ENCODE peak calls at places on chromosomes 16 and 17, in five cellular contexts. W is GM12878, Y is NT2/D1, F is H1, D is HepG2. V is an unnamed sample.

GRCh38 chr16:75580-76501 is 2.2 kb upstream of the MPG start:
- DNase-seq in W (no peak), Y (no peak), F (no peak), D (peak; percentile 82), V (no peak)

GRCh38 chr16:57809276-57809793 is 7.0 kb upstream of the KIFC3 start:
- DNase-seq in W (no peak), Y (no peak), F (no peak), D (no peak), V (no peak)

GRCh38 chr16:87145181-87146176 is 171.7 kb downstream of the C16orf95 start:
- DNase-seq in W (no peak), Y (no peak), F (no peak), D (no peak), V (no peak)

GRCh38 chr16:78957328-78958100 is 643.0 kb downstream of the MAF start:
- DNase-seq in W (no peak), Y (no peak), F (no peak), D (no peak), V (no peak)

GRCh38 chr16:87062569-87063442 is 254.4 kb downstream of the C16orf95 start:
- DNase-seq in W (no peak), Y (peak; percentile 68), F (peak; percentile 82), D (peak; percentile 49), V (peak; percentile 87)

GRCh38 chr16:75198135-75198600 is 8.8 kb downstream of the CTRB2 start:
- DNase-seq in W (no peak), Y (no peak), F (no peak), D (no peak), V (no peak)

GRCh38 chr17:48375356-48375755 is 54.7 kb downstream of the SKAP1 start:
- DNase-seq in W (no peak), Y (no peak), F (no peak), D (no peak), V (no peak)

GRCh38 chr17:46193246-46193625 is at the start of gene KANSL1:
- DNase-seq in W (no peak), Y (peak; percentile 61), F (peak; percentile 90), D (peak; percentile 87), V (peak; percentile 94)

GRCh38 chr16:86072328-86073102 is 173.6 kb downstream of the IRF8 start:
- DNase-seq in W (no peak), Y (peak; percentile 67), F (peak; percentile 80), D (peak; percentile 41), V (peak; percentile 72)

GRCh38 chr16:85928411-85928820 is 29.5 kb downstream of the IRF8 start:
- DNase-seq in W (no peak), Y (no peak), F (no peak), D (no peak), V (no peak)

GRCh38 chr16:72760581-72760980 is 287.3 kb downstream of the ZFHX3 start:
- DNase-seq in W (no peak), Y (no peak), F (no peak), D (no peak), V (no peak)

GRCh38 chr16:56606688-56607618 is 1.4 kb upstream of the MT2A start:
- DNase-seq in W (no peak), Y (no peak), F (no peak), D (peak; percentile 97), V (no peak)

GRCh38 chr16:57892447-57893096 is 78.4 kb downstream of the CNGB1 start:
- DNase-seq in W (no peak), Y (no peak), F (no peak), D (peak; percentile 81), V (no peak)

GRCh38 chr17:27577124-27577761 is 53.7 kb upstream of the LGALS9 start:
- DNase-seq in W (no peak), Y (no peak), F (peak; percentile 52), D (no peak), V (no peak)

GRCh38 chr17:48612854-48613691 is 2.0 kb downstream of the HOXB8 start:
- DNase-seq in W (no peak), Y (no peak), F (no peak), D (peak; percentile 15), V (no peak)

GRCh38 chr17:14461131-14461530 is 160.2 kb downstream of the HS3ST3B1 start:
- DNase-seq in W (no peak), Y (no peak), F (no peak), D (no peak), V (no peak)

GRCh38 chr16:75758215-75758614 is 31.9 kb upstream of the CPHXL start:
- DNase-seq in W (no peak), Y (no peak), F (no peak), D (no peak), V (no peak)

GRCh38 chr16:1538804-1539520 is 5.5 kb downstream of the TMEM204 start:
- DNase-seq in W (no peak), Y (no peak), F (peak; percentile 71), D (no peak), V (no peak)

GRCh38 chr17:82678265-82678891 is 20.1 kb downstream of the RAB40B start:
- DNase-seq in W (no peak), Y (no peak), F (no peak), D (no peak), V (no peak)

GRCh38 chr17:61644800-61645774 is 54.1 kb upstream of the NACA2 start:
- DNase-seq in W (no peak), Y (no peak), F (no peak), D (no peak), V (no peak)
- TF ChIP-seq SUZ12 in W (no peak), Y (no peak), F (no peak), D (no peak), V (no peak)

DNA sequence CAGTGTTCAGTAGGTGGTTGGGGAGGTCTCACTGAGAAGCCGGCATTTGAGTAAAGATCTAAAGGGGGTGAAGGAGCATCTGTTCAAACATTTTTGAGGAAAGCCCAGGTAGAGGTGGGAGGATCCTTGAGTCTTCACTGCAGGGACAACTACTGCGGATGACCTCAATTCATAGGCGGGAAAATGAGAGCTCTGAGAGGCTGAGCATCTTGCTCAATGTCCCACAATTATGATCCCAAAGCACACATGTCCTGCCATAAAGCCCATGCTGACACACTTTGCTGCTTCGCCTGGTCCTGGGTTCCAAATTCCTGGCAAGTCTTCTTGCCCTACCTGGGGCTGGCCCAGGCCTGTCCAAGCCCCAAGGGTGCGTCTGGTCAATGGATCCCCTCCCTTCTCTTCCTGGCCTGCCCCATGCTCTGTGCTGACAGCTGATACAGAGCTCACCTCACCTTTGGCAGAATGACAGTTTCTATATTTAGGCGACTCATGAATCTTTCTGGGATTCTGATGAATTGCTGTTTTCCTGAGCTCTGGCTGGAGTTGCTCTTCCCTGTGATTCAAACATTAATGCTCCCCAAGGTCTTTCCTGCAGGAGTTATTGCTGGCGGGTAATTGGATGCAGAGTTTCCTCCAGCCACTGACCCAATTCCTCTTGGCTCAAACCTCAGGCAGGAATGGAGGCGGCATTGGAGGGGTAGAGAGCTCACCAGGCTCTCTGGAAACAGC is 129.1 kb downstream of the ASIC2 start:
- DNase-seq in W (no peak), Y (no peak), F (no peak), D (no peak), V (no peak)
- TF ChIP-seq SUZ12 in W (no peak), Y (no peak), F (no peak), D (no peak), V (no peak)

DNA sequence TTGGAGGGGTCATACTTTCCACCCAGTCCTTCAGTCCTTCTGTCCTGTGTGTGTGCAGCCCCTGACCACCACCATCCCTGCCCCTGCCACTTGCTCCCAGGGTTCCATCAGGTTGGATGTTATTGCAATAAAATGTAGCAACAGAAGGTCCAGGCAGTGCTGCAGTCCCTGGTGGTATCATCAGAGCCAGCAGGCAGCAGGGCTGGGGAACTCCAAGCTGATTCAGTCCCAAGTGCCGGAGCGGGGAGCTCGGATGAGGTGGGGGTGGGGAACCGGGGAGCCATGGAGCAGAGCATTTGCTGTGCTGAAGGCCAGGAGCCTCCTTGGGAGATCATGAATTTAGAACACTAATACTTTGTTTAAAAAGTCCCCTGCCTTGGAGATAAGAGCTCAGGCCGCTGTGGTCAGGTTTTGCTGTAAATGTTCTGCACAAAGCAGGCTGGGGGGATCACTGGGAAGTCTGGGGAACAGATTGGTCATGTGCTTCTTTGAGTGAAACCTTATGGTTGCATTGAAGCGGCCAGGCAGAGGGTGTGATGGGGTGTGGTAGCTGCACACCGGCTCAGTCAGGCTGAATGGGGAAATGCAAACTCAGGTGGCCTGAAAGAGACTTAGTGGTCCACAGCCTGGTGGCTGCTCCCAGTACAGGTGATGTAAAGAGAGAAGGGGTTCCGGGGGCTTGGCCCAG is 225.9 kb downstream of the SEC14L1 start:
- DNase-seq in W (no peak), Y (no peak), F (peak; percentile 42), D (no peak), V (no peak)
- TF ChIP-seq SUZ12 in W (no peak), Y (no peak), F (no peak), D (no peak), V (no peak)

GRCh38 chr16:53093162-53093744 is 38.5 kb downstream of the CHD9 start:
- DNase-seq in W (no peak), Y (no peak), F (no peak), D (no peak), V (no peak)

GRCh38 chr16:53090591-53091507 is 36.1 kb downstream of the CHD9 start:
- DNase-seq in W (peak; percentile 59), Y (no peak), F (no peak), D (peak; percentile 46), V (no peak)

GRCh38 chr16:53091508-53092211 is 36.9 kb downstream of the CHD9 start:
- DNase-seq in W (peak; percentile 72), Y (peak; percentile 91), F (no peak), D (no peak), V (no peak)

GRCh38 chr16:53097190-53097589 is 42.4 kb downstream of the CHD9 start:
- DNase-seq in W (no peak), Y (no peak), F (no peak), D (no peak), V (no peak)

DNA sequence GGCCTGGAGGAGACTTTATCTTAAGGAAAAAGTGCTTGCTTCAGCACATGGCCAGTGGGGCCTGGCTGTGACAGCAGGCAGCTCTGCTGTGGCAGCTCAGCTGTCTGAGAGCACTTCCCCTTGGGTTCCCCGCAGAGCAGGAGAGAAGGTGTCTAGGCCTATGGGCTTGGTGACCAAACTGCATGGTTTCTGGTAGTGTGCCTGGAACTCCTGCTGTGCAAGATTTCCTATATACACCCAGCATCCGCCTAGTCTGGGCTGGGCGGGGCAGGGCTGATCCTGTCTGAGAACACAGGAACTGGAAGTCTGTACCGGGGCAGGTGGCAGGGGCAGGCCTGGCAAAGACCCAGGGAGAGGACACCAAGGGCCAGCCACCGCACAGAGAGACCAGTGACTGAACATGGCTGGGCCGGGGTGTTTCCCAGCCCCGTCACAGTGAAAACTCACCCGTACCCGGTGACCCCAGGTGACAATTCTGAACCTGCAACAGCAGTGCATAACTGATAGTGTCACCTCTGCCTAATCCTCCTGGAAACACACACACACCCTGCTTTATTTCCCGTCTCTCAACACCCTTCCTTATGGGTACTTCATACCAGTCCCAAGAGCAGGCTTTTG is 39.3 kb downstream of the CHD9 start:
- DNase-seq in W (peak; percentile 45), Y (no peak), F (no peak), D (no peak), V (no peak)
- TF ChIP-seq SUZ12 in W (no peak), Y (no peak), F (no peak), D (no peak), V (no peak)